ENCODE peak calls at places on chromosomes 5 and 9, in nine cellular contexts. U, S, M, V, R, L, X, Y and K are unnamed samples.

GRCh38 chr5:177188775-177189174 is 55.2 kb downstream of the NSD1 start:
- DNase-seq in U (no peak), S (no peak), M (no peak), V (no peak), R (no peak), L (no peak), X (no peak), Y (no peak), K (peak)

GRCh38 chr5:53045263-53045662 is 56.1 kb downstream of the ITGA2 start:
- DNase-seq in U (peak), S (no peak), M (no peak), V (peak), R (no peak), L (no peak), X (no peak), Y (no peak), K (no peak)

GRCh38 chr9:121897140-121897539 is 196.0 kb downstream of the TTLL11 start:
- DNase-seq in U (no peak), S (no peak), M (no peak), V (no peak), R (no peak), L (no peak), X (no peak), Y (no peak), K (no peak)

GRCh38 chr5:102277059-102277621 is 18.9 kb downstream of the SLCO4C1 start:
- DNase-seq in U (no peak), S (no peak), M (no peak), V (no peak), R (no peak), L (no peak), X (no peak), Y (no peak), K (no peak)

GRCh38 chr9:122936883-122937282 is 3.9 kb upstream of the RABGAP1 start:
- DNase-seq in U (no peak), S (no peak), M (no peak), V (no peak), R (no peak), L (no peak), X (no peak), Y (no peak), K (no peak)

GRCh38 chr5:66769839-66770617 is 173.8 kb downstream of the MAST4 start:
- DNase-seq in U (peak), S (no peak), M (peak), V (peak), R (peak), L (no peak), X (peak), Y (no peak), K (peak)

GRCh38 chr9:132588501-132589147 is 6.2 kb downstream of the BARHL1 start:
- DNase-seq in U (no peak), S (no peak), M (no peak), V (no peak), R (no peak), L (no peak), X (no peak), Y (no peak), K (no peak)

GRCh38 chr9:89755835-89756234 is 151.0 kb downstream of the GADD45G start:
- DNase-seq in U (no peak), S (no peak), M (no peak), V (peak), R (no peak), L (no peak), X (no peak), Y (no peak), K (peak)

GRCh38 chr9:127154390-127155191 is 32.2 kb upstream of the ANGPTL2 start:
- DNase-seq in U (peak), S (peak), M (peak), V (no peak), R (peak), L (no peak), X (no peak), Y (peak), K (peak)

GRCh38 chr5:170565077-170565476 is 61.3 kb downstream of the KCNIP1 start:
- DNase-seq in U (no peak), S (peak), M (no peak), V (no peak), R (no peak), L (no peak), X (no peak), Y (no peak), K (no peak)

GRCh38 chr9:123302348-123303214 is 34.2 kb upstream of the STRBP start:
- DNase-seq in U (no peak), S (no peak), M (no peak), V (no peak), R (no peak), L (no peak), X (no peak), Y (no peak), K (peak)

DNA sequence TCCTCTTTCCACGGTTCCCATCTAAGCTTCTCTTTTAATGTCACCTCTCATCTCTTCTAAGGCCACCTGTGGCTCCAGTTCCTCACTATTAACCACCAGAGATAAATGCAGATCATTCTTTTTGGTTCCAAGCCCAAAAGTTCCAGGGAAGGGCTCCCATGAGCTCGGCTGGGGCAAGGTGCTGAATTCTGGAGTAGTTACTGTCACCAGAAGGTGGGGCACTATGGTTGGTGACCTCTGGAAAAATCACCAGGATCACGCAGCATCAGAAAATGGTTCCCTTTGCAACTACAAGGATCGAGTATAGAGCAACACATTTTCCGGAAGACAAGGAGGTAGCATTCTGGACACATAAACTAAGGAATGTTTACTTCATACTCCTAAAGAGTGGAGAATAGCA is 528.7 kb upstream of the DAP start:
- DNase-seq in U (no peak), S (no peak), M (no peak), V (no peak), R (no peak), L (no peak), X (no peak), Y (no peak), K (no peak)
- TF ChIP-seq CTCF in U (no peak), S (peak), M (no peak), V (no peak), R (no peak), L (no peak), X (no peak), Y (no peak), K (no peak)

DNA sequence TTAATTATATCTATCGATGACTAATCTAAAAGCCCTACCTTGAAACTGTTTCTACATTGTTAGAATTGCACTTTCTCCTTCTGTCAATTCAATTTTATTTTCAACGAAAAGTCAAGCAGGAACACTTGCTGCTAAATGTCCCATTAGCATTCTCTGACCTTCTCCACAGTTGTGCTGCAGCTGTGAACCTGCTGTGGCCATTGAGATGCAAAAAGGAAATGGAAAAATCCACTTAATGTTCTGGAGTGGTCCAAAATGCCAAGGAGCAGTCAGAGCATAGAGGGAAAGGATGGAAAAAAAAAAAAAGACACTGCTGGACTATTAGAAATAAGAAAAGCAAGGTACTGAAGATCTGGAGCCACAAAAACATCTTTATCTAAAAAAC is 78.6 kb downstream of the OR2K2 start:
- DNase-seq in U (no peak), S (no peak), M (no peak), V (no peak), R (no peak), L (no peak), X (no peak), Y (no peak), K (no peak)
- H3K4me3 ChIP-seq in U (no peak), S (no peak), M (no peak), V (no peak), R (no peak), L (no peak), X (no peak), Y (no peak), K (no peak)

DNA sequence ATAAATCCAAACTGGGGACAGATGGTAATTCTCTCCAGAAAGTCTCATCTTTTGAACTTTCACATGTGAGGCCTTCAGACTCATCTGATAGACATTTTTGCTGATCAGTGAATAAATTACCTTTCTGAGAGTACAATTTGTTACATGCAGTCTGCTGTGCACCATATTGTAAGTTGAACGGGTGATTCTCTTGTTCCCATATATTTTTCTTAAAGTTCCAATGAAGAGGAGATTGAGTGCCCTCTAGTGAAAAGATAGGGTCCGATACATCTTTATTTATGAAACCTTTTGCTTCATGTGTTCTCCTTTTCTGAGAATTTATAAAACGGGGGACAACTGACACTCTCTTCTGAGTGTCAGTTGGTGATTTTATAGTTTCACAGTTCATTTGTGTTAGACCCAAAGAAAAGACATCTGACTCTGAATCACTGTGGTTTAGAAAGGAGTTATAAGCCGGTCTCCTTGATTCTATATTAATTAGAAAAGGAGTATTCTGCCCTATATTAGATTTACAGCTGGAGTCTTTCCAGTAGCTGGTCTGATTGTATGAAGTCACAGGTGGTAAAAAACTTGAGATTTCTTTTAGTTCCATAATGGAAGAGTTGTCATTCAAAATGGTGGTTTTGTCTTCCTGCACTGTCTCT is 30.4 kb downstream of the GNG10 start:
- DNase-seq in U (peak), S (no peak), M (peak), V (peak), R (no peak), L (no peak), X (peak), Y (peak), K (peak)
- TF ChIP-seq CTCF in U (peak), S (peak), M (peak), V (peak), R (peak), L (peak), X (peak), Y (peak), K (peak)

DNA sequence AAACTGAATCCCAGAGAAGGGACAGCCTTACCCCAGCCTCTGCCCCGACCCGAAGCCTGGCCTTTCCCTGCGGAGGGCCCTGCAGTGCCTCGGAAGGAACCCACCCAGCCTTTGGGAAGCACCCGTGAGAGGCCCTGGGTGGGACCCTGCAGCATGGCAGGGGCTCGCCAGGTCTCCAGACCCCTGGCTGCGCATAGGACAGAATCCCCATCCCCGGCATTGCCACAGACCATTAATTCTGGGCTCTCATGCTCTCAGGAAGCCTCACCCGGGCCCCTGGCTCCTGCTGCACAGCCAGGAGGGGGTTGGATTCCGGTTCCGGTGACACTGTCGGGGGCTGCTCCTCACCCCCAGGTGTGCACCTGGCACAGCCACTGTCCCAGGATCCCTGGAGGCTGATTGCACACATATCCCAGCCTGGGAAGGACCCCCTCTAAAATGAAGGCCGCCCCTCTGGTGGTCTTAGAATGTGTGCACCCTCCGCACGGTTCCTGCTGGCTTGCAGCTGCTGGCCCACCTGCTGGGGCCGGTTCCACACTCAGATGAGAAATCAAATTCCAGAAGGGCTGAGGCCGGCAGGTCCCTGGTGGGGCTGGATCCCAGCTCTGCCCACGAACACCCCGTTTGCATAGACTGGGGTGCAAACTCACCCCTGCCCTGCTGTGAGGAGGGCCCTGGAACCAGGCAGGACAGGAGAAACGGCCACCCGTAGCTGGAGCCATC is 4.7 kb downstream of the EGFL7 start:
- DNase-seq in U (no peak), S (no peak), M (no peak), V (peak), R (no peak), L (no peak), X (no peak), Y (no peak), K (no peak)
- H3K4me3 ChIP-seq in U (no peak), S (no peak), M (no peak), V (peak), R (peak), L (no peak), X (no peak), Y (no peak), K (no peak)

GRCh38 chr5:140840978-140841962 is at the start of gene PCDHA8:
- DNase-seq in U (no peak), S (no peak), M (no peak), V (peak), R (no peak), L (no peak), X (peak), Y (no peak), K (no peak)
- TF ChIP-seq CTCF in U (no peak), S (peak), M (peak), V (peak), R (no peak), L (peak), X (peak), Y (peak), K (no peak)

GRCh38 chr9:111036946-111037743 is 1.1 kb downstream of the LPAR1 start:
- DNase-seq in U (peak), S (no peak), M (peak), V (peak), R (no peak), L (no peak), X (peak), Y (no peak), K (peak)
- H3K4me3 ChIP-seq in U (peak), S (peak), M (peak), V (peak), R (peak), L (peak), X (peak), Y (peak), K (peak)

GRCh38 chr5:128537306-128537998 is 593 bp downstream of the FBN2 start:
- DNase-seq in U (peak), S (peak), M (peak), V (peak), R (no peak), L (no peak), X (peak), Y (peak), K (peak)

GRCh38 chr5:128536229-128536860 is 1.7 kb downstream of the FBN2 start:
- DNase-seq in U (no peak), S (no peak), M (peak), V (no peak), R (no peak), L (no peak), X (peak), Y (no peak), K (peak)

GRCh38 chr5:128538249-128539037 is 398 bp upstream of the FBN2 start:
- DNase-seq in U (peak), S (peak), M (peak), V (peak), R (peak), L (peak), X (peak), Y (peak), K (peak)

GRCh38 chr5:128537999-128538248 is at the start of gene FBN2:
- DNase-seq in U (no peak), S (no peak), M (no peak), V (no peak), R (no peak), L (no peak), X (no peak), Y (no peak), K (no peak)

DNA sequence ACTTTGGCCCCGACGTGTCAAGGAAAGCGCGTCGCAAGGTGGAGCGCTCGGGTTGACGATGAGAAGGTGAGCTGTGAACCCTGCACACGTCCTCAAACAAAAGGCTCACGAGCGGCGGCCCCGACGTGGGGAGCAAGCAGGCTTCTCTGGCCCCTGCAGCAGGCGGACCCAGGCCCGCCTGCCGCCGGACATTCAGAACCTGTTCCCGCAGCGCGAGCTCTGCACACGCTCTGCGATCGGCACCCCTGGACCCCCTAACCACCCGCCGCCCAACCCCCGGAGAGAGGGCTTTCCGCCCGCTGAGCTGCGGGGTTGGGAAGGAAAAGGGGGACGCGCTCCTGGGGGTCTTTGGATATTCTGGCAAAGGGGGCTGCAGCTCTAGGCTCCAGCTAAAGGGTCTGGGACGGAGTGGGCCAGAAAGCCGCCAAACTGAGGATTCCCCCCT is 1.2 kb downstream of the FBN2 start:
- DNase-seq in U (no peak), S (no peak), M (no peak), V (no peak), R (no peak), L (no peak), X (no peak), Y (no peak), K (peak)
- TF ChIP-seq CTCF in U (no peak), S (no peak), M (peak), V (no peak), R (no peak), L (peak), X (no peak), Y (peak), K (peak)

GRCh38 chr5:147782053-147783028 is at the start of gene JAKMIP2:
- DNase-seq in U (peak), S (peak), M (peak), V (peak), R (peak), L (no peak), X (peak), Y (no peak), K (peak)
- H3K4me3 ChIP-seq in U (peak), S (peak), M (peak), V (peak), R (peak), L (no peak), X (no peak), Y (no peak), K (peak)

DNA sequence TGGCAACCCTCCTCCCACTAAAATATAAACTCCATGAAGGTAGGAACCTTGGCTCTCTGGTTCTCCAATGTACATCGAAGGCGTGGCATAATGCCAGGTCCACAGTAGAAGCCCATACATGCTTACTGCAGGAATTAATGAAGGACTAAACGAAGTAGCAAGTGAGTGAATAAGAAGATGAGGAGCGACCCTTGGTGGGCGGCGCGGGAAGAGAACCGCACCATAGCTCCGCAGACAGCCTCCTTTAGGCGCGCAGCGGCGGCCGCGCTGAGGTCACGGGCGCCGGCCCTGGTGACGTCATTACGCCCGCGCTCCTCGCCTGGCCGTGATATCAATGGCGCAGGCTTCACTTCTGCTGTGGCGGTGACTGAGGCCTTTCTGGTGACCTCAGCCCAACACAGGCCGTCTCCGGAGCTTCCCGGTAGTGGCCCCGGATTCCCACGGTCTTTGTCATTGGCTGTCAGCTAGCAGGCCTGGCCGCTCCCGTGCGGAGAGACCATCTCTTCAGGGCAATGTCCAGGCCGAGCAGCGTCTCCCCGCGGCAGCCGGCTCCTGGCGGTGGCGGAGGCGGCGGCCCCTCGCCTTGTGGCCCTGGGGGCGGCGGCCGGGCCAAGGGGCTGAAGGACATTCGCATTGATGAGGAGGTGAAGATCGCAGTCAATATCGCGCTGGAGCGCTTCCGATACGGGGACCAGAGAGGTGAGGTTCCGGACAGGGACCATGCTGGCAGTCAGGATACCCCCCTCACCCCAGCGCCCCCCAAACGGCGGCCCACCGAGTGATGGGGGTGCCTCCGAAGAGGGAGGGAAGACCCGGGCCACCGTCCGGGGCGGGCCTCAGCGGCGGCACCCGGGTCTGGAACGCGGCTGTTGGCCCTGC is at the start of gene YTHDC2:
- DNase-seq in U (peak), S (peak), M (peak), V (peak), R (peak), L (peak), X (peak), Y (peak), K (peak)
- TF ChIP-seq CTCF in U (peak), S (peak), M (peak), V (peak), R (no peak), L (peak), X (peak), Y (peak), K (peak)

GRCh38 chr9:35793461-35793860 is 2.1 kb downstream of the NPR2 start:
- DNase-seq in U (no peak), S (no peak), M (no peak), V (no peak), R (no peak), L (no peak), X (no peak), Y (no peak), K (no peak)
- H3K4me3 ChIP-seq in U (peak), S (no peak), M (peak), V (no peak), R (no peak), L (no peak), X (no peak), Y (peak), K (no peak)